ENCODE peak calls at places on chromosomes 2 and 18, in nine cellular contexts. G is body of pancreas; T is BJ; X is tibial nerve; D is brain microvascular endothelial cell; J is WERI-Rb-1; U is IMR-90; W is MG63; P is CD8-positive, alpha-beta memory T cell. M is an unnamed sample.

GRCh38 chr2:226063704-226064390 is 664.3 kb downstream of the NYAP2 start:
- DNase-seq in G (no peak), T (peak; percentile 63), X (no peak), D (no peak), J (peak; percentile 38), U (peak; percentile 69), W (peak; percentile 35), P (no peak), M (no peak)

GRCh38 chr2:181234429-181235410 is 222.5 kb upstream of the ITGA4 start:
- DNase-seq in G (no peak), T (no peak), X (no peak), D (no peak), J (no peak), U (no peak), W (no peak), P (no peak), M (peak; percentile 18)

GRCh38 chr2:224398289-224398688 is 3.6 kb downstream of the FAM124B start:
- DNase-seq in G (no peak), T (no peak), X (no peak), D (no peak), J (no peak), U (no peak), W (no peak), P (no peak), M (no peak)

GRCh38 chr2:157420771-157421323 is 23.0 kb downstream of the CYTIP start:
- DNase-seq in G (no peak), T (no peak), X (no peak), D (no peak), J (no peak), U (peak; percentile 8), W (no peak), P (no peak), M (no peak)

GRCh38 chr2:219169950-219170654 is at the start of gene SLC23A3:
- DNase-seq in G (no peak), T (no peak), X (no peak), D (no peak), J (no peak), U (no peak), W (no peak), P (no peak), M (no peak)

GRCh38 chr2:217393585-217394032 is 533.7 kb upstream of the TNP1 start:
- DNase-seq in G (no peak), T (peak; percentile 89), X (peak; percentile 54), D (no peak), J (no peak), U (peak; percentile 96), W (peak; percentile 92), P (no peak), M (no peak)

GRCh38 chr2:223943561-223944008 is 1.6 kb downstream of the WDFY1 start:
- DNase-seq in G (no peak), T (no peak), X (no peak), D (peak; percentile 42), J (no peak), U (peak; percentile 60), W (peak; percentile 42), P (no peak), M (no peak)

GRCh38 chr2:31386648-31387047 is 27.9 kb downstream of the XDH start:
- DNase-seq in G (no peak), T (no peak), X (no peak), D (no peak), J (peak; percentile 43), U (no peak), W (no peak), P (no peak), M (peak; percentile 42)

GRCh38 chr2:240739797-240740196 is 48.1 kb downstream of the AQP12A start:
- DNase-seq in G (no peak), T (no peak), X (no peak), D (no peak), J (no peak), U (no peak), W (no peak), P (peak; percentile 54), M (no peak)

GRCh38 chr2:159201321-159202063 is 85.0 kb downstream of the WDSUB1 start:
- DNase-seq in G (no peak), T (no peak), X (no peak), D (peak; percentile 56), J (no peak), U (peak; percentile 78), W (peak; percentile 16), P (peak; percentile 51), M (no peak)

GRCh38 chr2:63054812-63055509 is 4.3 kb downstream of the OTX1 start:
- DNase-seq in G (no peak), T (no peak), X (no peak), D (no peak), J (peak; percentile 16), U (no peak), W (no peak), P (no peak), M (no peak)

GRCh38 chr2:63052411-63053234 is 2.0 kb downstream of the OTX1 start:
- DNase-seq in G (no peak), T (no peak), X (no peak), D (no peak), J (no peak), U (no peak), W (no peak), P (no peak), M (no peak)

GRCh38 chr2:63055510-63056308 is 5.1 kb downstream of the OTX1 start:
- DNase-seq in G (no peak), T (no peak), X (no peak), D (no peak), J (peak; percentile 11), U (no peak), W (no peak), P (no peak), M (no peak)

GRCh38 chr2:63053235-63053888 is 2.7 kb downstream of the OTX1 start:
- DNase-seq in G (no peak), T (no peak), X (no peak), D (no peak), J (no peak), U (no peak), W (no peak), P (no peak), M (no peak)

DNA sequence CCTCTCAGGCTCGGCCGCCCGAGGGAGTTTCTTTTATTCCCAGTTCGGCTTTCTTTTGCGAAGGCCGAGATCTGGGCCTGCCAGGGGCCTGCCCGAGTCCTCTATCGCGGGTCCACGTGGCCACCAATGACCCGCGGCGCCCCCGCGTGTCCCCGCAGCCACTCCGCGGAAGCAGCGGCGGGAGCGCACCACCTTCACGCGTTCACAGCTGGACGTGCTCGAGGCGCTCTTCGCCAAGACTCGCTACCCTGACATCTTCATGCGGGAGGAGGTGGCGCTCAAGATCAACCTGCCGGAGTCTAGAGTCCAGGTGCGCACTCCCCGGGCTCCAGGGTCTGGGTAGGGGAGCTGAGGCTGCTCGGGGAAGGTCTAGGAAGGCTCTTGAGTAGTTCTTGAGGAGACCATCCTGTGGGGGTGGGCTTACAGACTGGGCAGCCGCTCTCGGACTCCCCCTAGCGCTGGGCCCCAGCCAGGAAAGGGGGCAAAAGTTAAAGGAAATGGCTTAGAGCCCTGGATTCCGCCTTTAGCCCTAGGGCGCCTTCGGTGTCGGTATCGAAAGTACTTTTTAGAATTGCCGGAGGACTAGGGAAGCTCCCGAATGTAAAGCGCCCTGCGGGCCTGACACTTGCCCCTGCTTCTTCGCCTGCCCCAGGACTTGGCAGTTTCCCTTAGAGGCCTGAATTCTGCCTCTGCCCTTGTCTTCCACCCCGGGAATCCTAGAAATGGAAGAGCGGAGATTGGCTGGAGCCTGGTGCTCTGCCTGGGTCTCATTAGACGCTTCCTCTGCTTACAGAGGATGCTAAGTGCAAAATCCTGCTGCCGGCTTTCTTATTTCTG is 3.5 kb downstream of the OTX1 start:
- DNase-seq in G (no peak), T (no peak), X (no peak), D (no peak), J (peak; percentile 10), U (no peak), W (no peak), P (no peak), M (no peak)
- H3K27me3 ChIP-seq in G (no peaks in the 10 kb centered on the region), T (peaks cover 46% of the 10 kb centered on the region), X (peaks cover 96% of the 10 kb centered on the region), D (peaks cover 86% of the 10 kb centered on the region), J (peaks cover 77% of the 10 kb centered on the region), U (peaks cover 97% of the 10 kb centered on the region), W (no peaks in the 10 kb centered on the region), P (peaks cover 58% of the 10 kb centered on the region), M (no peaks in the 10 kb centered on the region)

GRCh38 chr2:63066838-63067237 is 16.2 kb downstream of the OTX1 start:
- DNase-seq in G (no peak), T (no peak), X (no peak), D (no peak), J (no peak), U (no peak), W (no peak), P (no peak), M (no peak)
- H3K27me3 ChIP-seq in G (no peaks in the 10 kb centered on the region), T (peaks cover 15% of the 10 kb centered on the region), X (peaks cover 62% of the 10 kb centered on the region), D (peaks cover 49% of the 10 kb centered on the region), J (no peaks in the 10 kb centered on the region), U (peaks cover 27% of the 10 kb centered on the region), W (peaks cover 36% of the 10 kb centered on the region), P (peaks cover 7% of the 10 kb centered on the region), M (no peaks in the 10 kb centered on the region)

DNA sequence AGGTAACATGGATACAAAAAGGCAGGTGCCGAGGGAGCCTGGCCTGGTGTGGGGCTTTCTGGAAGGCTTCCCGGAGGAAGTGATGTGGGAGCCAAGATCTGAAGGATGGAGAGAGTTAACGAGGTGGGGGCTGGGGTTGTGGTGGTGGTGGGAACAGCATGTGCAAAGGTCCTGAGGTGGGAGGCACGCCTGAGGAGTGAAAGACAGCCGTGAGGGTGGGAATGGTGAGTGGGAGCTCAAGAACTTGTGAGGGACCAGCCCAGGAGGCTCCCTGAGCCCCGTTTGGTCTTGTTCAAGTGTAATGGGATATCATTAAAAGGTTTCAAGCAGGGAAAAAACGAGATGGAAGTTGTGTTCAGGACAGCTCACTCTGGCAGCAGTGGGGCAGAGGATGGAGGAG is 35.2 kb downstream of the TRPM8 start:
- DNase-seq in G (no peak), T (no peak), X (no peak), D (no peak), J (no peak), U (no peak), W (no peak), P (no peak), M (no peak)
- H3K27me3 ChIP-seq in G (no peaks in the 10 kb centered on the region), T (no peaks in the 10 kb centered on the region), X (no peaks in the 10 kb centered on the region), D (peaks cover 6% of the 10 kb centered on the region), J (no peaks in the 10 kb centered on the region), U (peaks cover 12% of the 10 kb centered on the region), W (peaks cover 5% of the 10 kb centered on the region), P (peaks cover 7% of the 10 kb centered on the region), M (peaks cover 5% of the 10 kb centered on the region)

GRCh38 chr18:49850636-49851035 is 37.3 kb upstream of the ACAA2 start:
- DNase-seq in G (no peak), T (no peak), X (no peak), D (no peak), J (no peak), U (no peak), W (no peak), P (no peak), M (no peak)

GRCh38 chr18:49849331-49850217 is 36.2 kb upstream of the ACAA2 start:
- DNase-seq in G (no peak), T (peak; percentile 66), X (no peak), D (peak; percentile 82), J (peak; percentile 47), U (peak; percentile 92), W (peak; percentile 94), P (no peak), M (peak; percentile 95)

GRCh38 chr18:49853436-49853835 is 40.1 kb upstream of the ACAA2 start:
- DNase-seq in G (no peak), T (no peak), X (no peak), D (no peak), J (no peak), U (no peak), W (no peak), P (no peak), M (no peak)

GRCh38 chr18:49853011-49853410 is 39.7 kb upstream of the ACAA2 start:
- DNase-seq in G (no peak), T (no peak), X (no peak), D (no peak), J (no peak), U (no peak), W (no peak), P (no peak), M (no peak)

GRCh38 chr18:49851624-49852023 is 38.3 kb upstream of the ACAA2 start:
- DNase-seq in G (no peak), T (no peak), X (no peak), D (no peak), J (no peak), U (no peak), W (peak; percentile 36), P (no peak), M (no peak)
- H3K27me3 ChIP-seq in G (no peaks in the 10 kb centered on the region), T (peaks cover 6% of the 10 kb centered on the region), X (peaks cover 6% of the 10 kb centered on the region), D (no peaks in the 10 kb centered on the region), J (no peaks in the 10 kb centered on the region), U (peaks cover 5% of the 10 kb centered on the region), W (no peaks in the 10 kb centered on the region), P (no peaks in the 10 kb centered on the region), M (no peaks in the 10 kb centered on the region)